ENCODE peak calls at places on chromosome 12, in eight cellular contexts. G is renal cortical epithelial cell, I is non-pigmented ciliary epithelial cell, W is NAMALWA, Y is cardiac muscle cell, T is amygdala, S is GM04503, V is pons. J is an unnamed sample.

GRCh38 chr12:96121271-96121711 is 72.9 kb upstream of the ELK3 start:
- DNase-seq in V (no peak), T (no peak), W (no peak), I (no peak), S (no peak), Y (no peak), G (peak; percentile 26), J (no peak)

GRCh38 chr12:124500232-124501079 is 67.0 kb downstream of the NCOR2 start:
- DNase-seq in T (peak; percentile 18), G (peak; percentile 85), V (no peak), I (no peak), Y (peak; percentile 77), S (no peak), W (no peak), J (peak; percentile 97)

GRCh38 chr12:53944907-53945847 is 6.5 kb downstream of the HOXC13 start:
- DNase-seq in T (no peak), W (no peak), V (no peak), G (no peak), Y (no peak), S (no peak), I (no peak), J (no peak)

GRCh38 chr12:50581226-50582184 is 76.7 kb downstream of the DIP2B start:
- DNase-seq in W (no peak), I (peak; percentile 77), T (no peak), Y (no peak), V (no peak), G (peak; percentile 63), S (peak; percentile 44), J (no peak)

GRCh38 chr12:54388214-54389138 is 3.9 kb upstream of the ZNF385A start:
- DNase-seq in G (no peak), T (no peak), Y (peak; percentile 41), V (no peak), W (no peak), I (no peak), S (no peak), J (peak; percentile 55)

GRCh38 chr12:13198240-13198639 is 1.7 kb downstream of the EMP1 start:
- DNase-seq in T (no peak), W (no peak), Y (no peak), I (no peak), G (no peak), V (no peak), S (no peak), J (no peak)

GRCh38 chr12:123445388-123446344 is 9.2 kb upstream of the RILPL2 start:
- DNase-seq in S (peak; percentile 49), V (no peak), T (no peak), I (no peak), G (peak; percentile 80), W (no peak), Y (no peak), J (peak; percentile 66)

GRCh38 chr12:104672501-104673265 is 215.9 kb downstream of the CHST11 start:
- DNase-seq in W (no peak), S (no peak), T (peak; percentile 47), I (no peak), V (peak; percentile 45), Y (no peak), G (peak; percentile 98), J (no peak)

GRCh38 chr12:114476159-114476558 is 70.2 kb upstream of the TBX5 start:
- DNase-seq in G (peak; percentile 1), Y (peak; percentile 60), T (no peak), S (peak; percentile 7), V (peak; percentile 35), W (no peak), I (no peak), J (peak; percentile 31)

GRCh38 chr12:6230321-6231110 is 30.3 kb downstream of the CD9 start:
- DNase-seq in Y (no peak), V (peak; percentile 99), T (peak; percentile 84), S (no peak), W (peak; percentile 92), G (peak; percentile 62), I (no peak), J (peak; percentile 77)